ENCODE peak calls at places on chromosomes 1 and 21, in seven cellular contexts. B, M, T, Z, D, S and W are unnamed samples.

GRCh38 chr1:156445789-156446263 is 54.7 kb downstream of the MEF2D start:
- DNase-seq in M (no peak), B (peak), D (peak), S (peak), T (peak), Z (peak), W (peak)

GRCh38 chr1:222247081-222247480 is 300.8 kb downstream of the HHIPL2 start:
- DNase-seq in B (no peak), S (no peak), D (peak), Z (peak), M (no peak), T (no peak), W (no peak)

GRCh38 chr1:205458777-205459566 is 3.1 kb upstream of the BLACAT1 start:
- DNase-seq in M (no peak), D (peak), B (peak), Z (no peak), T (peak), S (no peak), W (no peak)

GRCh38 chr1:203650012-203650836 is 23.6 kb downstream of the ATP2B4 start:
- DNase-seq in Z (no peak), D (peak), T (peak), M (no peak), S (peak), B (peak), W (no peak)

GRCh38 chr21:41895643-41896493 is 16.7 kb upstream of the PRDM15 start:
- DNase-seq in S (no peak), M (no peak), Z (no peak), T (no peak), B (peak), D (peak), W (no peak)

GRCh38 chr1:85091647-85092295 is 43.5 kb upstream of the MCOLN3 start:
- DNase-seq in D (no peak), T (no peak), B (no peak), Z (no peak), M (no peak), S (no peak), W (no peak)

GRCh38 chr21:17853393-17854275 is 34.5 kb upstream of the C21orf91 start:
- DNase-seq in B (no peak), S (no peak), T (no peak), Z (no peak), M (no peak), D (no peak), W (no peak)

GRCh38 chr21:38859852-38860251 is 54.1 kb downstream of the ETS2 start:
- DNase-seq in M (no peak), Z (no peak), B (no peak), D (no peak), T (no peak), S (no peak), W (no peak)

GRCh38 chr1:248625166-248625565 is 9.7 kb downstream of the OR2T11 start:
- DNase-seq in M (no peak), S (no peak), T (no peak), B (no peak), D (no peak), Z (no peak), W (no peak)

GRCh38 chr1:24946861-24947658 is 17.0 kb upstream of the RUNX3 start:
- DNase-seq in T (peak), D (no peak), B (no peak), M (no peak), S (no peak), Z (no peak), W (no peak)

GRCh38 chr21:46295996-46296752 is 10.0 kb downstream of the YBEY start:
- DNase-seq in M (peak), S (peak), B (peak), D (peak), Z (no peak), T (no peak), W (no peak)